ENCODE peak calls at places on chromosome 12, in ten cellular contexts. One of them, this sample, is unnamed.

GRCh38 chr12:13573698-13574321 is 377.3 kb downstream of the EMP1 start:
- DNase-seq in activated CD4-positive, alpha-beta T cell treated with anti-CD3 and anti-CD28 coated beads, Interleukin-2, amount 10 ng/mL, durations not matched to agents 24 days and 14 days: no peak
- DNase-seq in EL: peak
- DNase-seq in stimulated activated CD4-positive, alpha-beta T cell treated with anti-CD3 and anti-CD28 coated beads, Interleukin-4, amount 100 ng/mL, for 48 hours: no peak
- DNase-seq in iris pigment epithelial cell: peak
- DNase-seq in neural progenitor cell: no peak
- DNase-seq in HTR-8/SVneo: no peak
- DNase-seq in activated T-cell treated with anti-CD3 and anti-CD28 coated beads for 24 hours: no peak
- DNase-seq in NCI-H82: no peak
- DNase-seq in PC-9: peak
- DNase-seq in this sample: peak

GRCh38 chr12:3311027-3311402 is 180.0 kb upstream of the PRMT8 start:
- DNase-seq in activated CD4-positive, alpha-beta T cell treated with anti-CD3 and anti-CD28 coated beads, Interleukin-2, amount 10 ng/mL, durations not matched to agents 24 days and 14 days: no peak
- DNase-seq in iris pigment epithelial cell: no peak
- DNase-seq in stimulated activated CD4-positive, alpha-beta T cell treated with anti-CD3 and anti-CD28 coated beads, Interleukin-4, amount 100 ng/mL, for 48 hours: no peak
- DNase-seq in PC-9: peak
- DNase-seq in activated T-cell treated with anti-CD3 and anti-CD28 coated beads for 24 hours: no peak
- DNase-seq in HTR-8/SVneo: no peak
- DNase-seq in NCI-H82: no peak
- DNase-seq in neural progenitor cell: no peak
- DNase-seq in EL: no peak
- DNase-seq in this sample: no peak

GRCh38 chr12:24943947-24944597 is 4.8 kb downstream of the BCAT1 start:
- DNase-seq in stimulated activated CD4-positive, alpha-beta T cell treated with anti-CD3 and anti-CD28 coated beads, Interleukin-4, amount 100 ng/mL, for 48 hours: no peak
- DNase-seq in PC-9: no peak
- DNase-seq in HTR-8/SVneo: no peak
- DNase-seq in iris pigment epithelial cell: peak
- DNase-seq in NCI-H82: peak
- DNase-seq in neural progenitor cell: no peak
- DNase-seq in EL: no peak
- DNase-seq in activated T-cell treated with anti-CD3 and anti-CD28 coated beads for 24 hours: no peak
- DNase-seq in activated CD4-positive, alpha-beta T cell treated with anti-CD3 and anti-CD28 coated beads, Interleukin-2, amount 10 ng/mL, durations not matched to agents 24 days and 14 days: no peak
- DNase-seq in this sample: no peak

GRCh38 chr12:4908694-4909396 is 860 bp upstream of the KCNA1 start:
- DNase-seq in NCI-H82: peak
- DNase-seq in stimulated activated CD4-positive, alpha-beta T cell treated with anti-CD3 and anti-CD28 coated beads, Interleukin-4, amount 100 ng/mL, for 48 hours: no peak
- DNase-seq in PC-9: no peak
- DNase-seq in neural progenitor cell: peak
- DNase-seq in iris pigment epithelial cell: peak
- DNase-seq in activated T-cell treated with anti-CD3 and anti-CD28 coated beads for 24 hours: no peak
- DNase-seq in HTR-8/SVneo: no peak
- DNase-seq in activated CD4-positive, alpha-beta T cell treated with anti-CD3 and anti-CD28 coated beads, Interleukin-2, amount 10 ng/mL, durations not matched to agents 24 days and 14 days: peak
- DNase-seq in EL: peak
- DNase-seq in this sample: no peak

GRCh38 chr12:45611061-45611460 is 118.4 kb upstream of the ARID2 start:
- DNase-seq in neural progenitor cell: no peak
- DNase-seq in NCI-H82: no peak
- DNase-seq in activated CD4-positive, alpha-beta T cell treated with anti-CD3 and anti-CD28 coated beads, Interleukin-2, amount 10 ng/mL, durations not matched to agents 24 days and 14 days: no peak
- DNase-seq in PC-9: no peak
- DNase-seq in iris pigment epithelial cell: no peak
- DNase-seq in EL: no peak
- DNase-seq in activated T-cell treated with anti-CD3 and anti-CD28 coated beads for 24 hours: no peak
- DNase-seq in stimulated activated CD4-positive, alpha-beta T cell treated with anti-CD3 and anti-CD28 coated beads, Interleukin-4, amount 100 ng/mL, for 48 hours: no peak
- DNase-seq in HTR-8/SVneo: no peak
- DNase-seq in this sample: no peak

GRCh38 chr12:65925626-65926025 is 101.3 kb downstream of the HMGA2 start:
- DNase-seq in iris pigment epithelial cell: no peak
- DNase-seq in EL: no peak
- DNase-seq in HTR-8/SVneo: no peak
- DNase-seq in NCI-H82: no peak
- DNase-seq in PC-9: no peak
- DNase-seq in activated CD4-positive, alpha-beta T cell treated with anti-CD3 and anti-CD28 coated beads, Interleukin-2, amount 10 ng/mL, durations not matched to agents 24 days and 14 days: no peak
- DNase-seq in activated T-cell treated with anti-CD3 and anti-CD28 coated beads for 24 hours: no peak
- DNase-seq in neural progenitor cell: no peak
- DNase-seq in stimulated activated CD4-positive, alpha-beta T cell treated with anti-CD3 and anti-CD28 coated beads, Interleukin-4, amount 100 ng/mL, for 48 hours: no peak
- DNase-seq in this sample: no peak

GRCh38 chr12:109192358-109192757 is 76.0 kb downstream of the ACACB start:
- DNase-seq in HTR-8/SVneo: peak
- DNase-seq in EL: peak
- DNase-seq in iris pigment epithelial cell: peak
- DNase-seq in stimulated activated CD4-positive, alpha-beta T cell treated with anti-CD3 and anti-CD28 coated beads, Interleukin-4, amount 100 ng/mL, for 48 hours: no peak
- DNase-seq in PC-9: peak
- DNase-seq in neural progenitor cell: no peak
- DNase-seq in activated CD4-positive, alpha-beta T cell treated with anti-CD3 and anti-CD28 coated beads, Interleukin-2, amount 10 ng/mL, durations not matched to agents 24 days and 14 days: no peak
- DNase-seq in NCI-H82: no peak
- DNase-seq in activated T-cell treated with anti-CD3 and anti-CD28 coated beads for 24 hours: no peak
- DNase-seq in this sample: peak

GRCh38 chr12:104974626-104975290 is 11.4 kb upstream of the NOPCHAP1 start:
- DNase-seq in stimulated activated CD4-positive, alpha-beta T cell treated with anti-CD3 and anti-CD28 coated beads, Interleukin-4, amount 100 ng/mL, for 48 hours: no peak
- DNase-seq in neural progenitor cell: no peak
- DNase-seq in HTR-8/SVneo: peak
- DNase-seq in EL: peak
- DNase-seq in activated T-cell treated with anti-CD3 and anti-CD28 coated beads for 24 hours: no peak
- DNase-seq in activated CD4-positive, alpha-beta T cell treated with anti-CD3 and anti-CD28 coated beads, Interleukin-2, amount 10 ng/mL, durations not matched to agents 24 days and 14 days: peak
- DNase-seq in NCI-H82: no peak
- DNase-seq in iris pigment epithelial cell: no peak
- DNase-seq in PC-9: peak
- DNase-seq in this sample: peak

GRCh38 chr12:84497819-84498218 is 414.8 kb downstream of the SLC6A15 start:
- DNase-seq in iris pigment epithelial cell: no peak
- DNase-seq in activated CD4-positive, alpha-beta T cell treated with anti-CD3 and anti-CD28 coated beads, Interleukin-2, amount 10 ng/mL, durations not matched to agents 24 days and 14 days: no peak
- DNase-seq in stimulated activated CD4-positive, alpha-beta T cell treated with anti-CD3 and anti-CD28 coated beads, Interleukin-4, amount 100 ng/mL, for 48 hours: no peak
- DNase-seq in PC-9: no peak
- DNase-seq in activated T-cell treated with anti-CD3 and anti-CD28 coated beads for 24 hours: no peak
- DNase-seq in NCI-H82: peak
- DNase-seq in EL: no peak
- DNase-seq in HTR-8/SVneo: no peak
- DNase-seq in neural progenitor cell: peak
- DNase-seq in this sample: no peak